ENCODE peak calls at places on chromosomes 1 and 21, in nine cellular contexts. X, W, L, A, C, V, I, H and N are unnamed samples.

GRCh38 chr1:229420765-229421164 is 13.1 kb downstream of the ACTA1 start:
- DNase-seq in W (no peak), L (no peak), I (no peak), H (no peak), C (no peak), X (peak), A (no peak), V (no peak), N (no peak)

GRCh38 chr1:47574451-47575165 is 136.8 kb downstream of the FOXD2 start:
- DNase-seq in W (no peak), V (no peak), I (no peak), X (no peak), C (no peak), L (no peak), H (no peak), A (no peak), N (no peak)

GRCh38 chr1:19453843-19454242 is 31.5 kb downstream of the CAPZB start:
- DNase-seq in C (no peak), I (no peak), A (no peak), W (no peak), H (no peak), L (no peak), V (no peak), X (peak), N (no peak)

GRCh38 chr1:205599667-205600042 is 32.2 kb downstream of the ELK4 start:
- DNase-seq in A (no peak), C (no peak), X (no peak), H (no peak), V (no peak), L (no peak), I (no peak), W (no peak), N (no peak)

GRCh38 chr1:212957546-212957945 is 7.2 kb downstream of the VASH2 start:
- DNase-seq in A (no peak), C (no peak), I (no peak), V (no peak), X (no peak), H (no peak), W (no peak), L (no peak), N (no peak)

GRCh38 chr1:220748091-220748934 is at the start of gene MTARC2:
- DNase-seq in A (peak), V (no peak), L (peak), W (peak), H (peak), C (no peak), X (no peak), I (peak), N (peak)

GRCh38 chr1:116807871-116808450 is 53.7 kb downstream of the CD2 start:
- DNase-seq in I (no peak), L (no peak), C (peak), X (no peak), H (no peak), W (no peak), V (no peak), A (no peak), N (no peak)

GRCh38 chr21:42063578-42064521 is 7.3 kb upstream of the UMODL1 start:
- DNase-seq in L (no peak), I (peak), H (peak), W (peak), V (no peak), X (peak), C (peak), A (no peak), N (no peak)

GRCh38 chr1:98001764-98002163 is 80.9 kb upstream of the DPYD start:
- DNase-seq in W (no peak), X (no peak), C (no peak), L (no peak), H (no peak), A (peak), V (no peak), I (no peak), N (no peak)

GRCh38 chr1:219085988-219086387 is 87.7 kb upstream of the LYPLAL1 start:
- DNase-seq in H (no peak), A (peak), X (no peak), W (no peak), V (no peak), I (no peak), L (peak), C (no peak), N (no peak)

GRCh38 chr1:22365331-22366295 is 86.0 kb upstream of the ZBTB40 start:
- DNase-seq in I (no peak), C (no peak), V (no peak), A (peak), H (no peak), X (no peak), W (no peak), L (no peak), N (no peak)

GRCh38 chr1:111513410-111514020 is 10.1 kb upstream of the ADORA3 start:
- DNase-seq in H (no peak), C (no peak), W (no peak), L (no peak), X (no peak), A (no peak), V (no peak), I (no peak), N (no peak)

GRCh38 chr1:111512132-111512874 is 8.9 kb upstream of the ADORA3 start:
- DNase-seq in V (no peak), I (no peak), C (no peak), A (no peak), H (peak), X (no peak), W (no peak), L (no peak), N (peak)

GRCh38 chr1:111517464-111518225 is 14.2 kb upstream of the ADORA3 start:
- DNase-seq in V (no peak), I (no peak), C (peak), L (no peak), H (no peak), A (no peak), W (no peak), X (no peak), N (no peak)

GRCh38 chr1:111515291-111516007 is 12.0 kb upstream of the ADORA3 start:
- DNase-seq in H (no peak), V (no peak), A (peak), C (no peak), I (peak), X (no peak), W (no peak), L (peak), N (peak)

GRCh38 chr1:111516008-111516535 is 12.6 kb upstream of the ADORA3 start:
- DNase-seq in L (peak), W (peak), H (no peak), C (peak), V (no peak), A (peak), X (peak), I (peak), N (peak)
- H3K4me3 ChIP-seq in L (peak), W (peak), H (peak), C (peak), V (peak), A (peak), X (peak), I (peak), N (peak)

GRCh38 chr1:9196129-9197040 is 38.2 kb upstream of the H6PD start:
- DNase-seq in H (peak), L (peak), X (peak), W (peak), A (peak), C (peak), V (peak), I (peak), N (no peak)
- H3K4me3 ChIP-seq in H (no peak), L (no peak), X (no peak), W (no peak), A (peak), C (no peak), V (no peak), I (no peak), N (no peak)

GRCh38 chr1:38064232-38064903 is 17.8 kb upstream of the POU3F1 start:
- DNase-seq in L (peak), V (no peak), H (no peak), W (peak), X (no peak), I (no peak), A (peak), C (no peak), N (no peak)
- H3K4me3 ChIP-seq in L (no peak), V (no peak), H (no peak), W (no peak), X (no peak), I (no peak), A (no peak), C (no peak), N (no peak)

DNA sequence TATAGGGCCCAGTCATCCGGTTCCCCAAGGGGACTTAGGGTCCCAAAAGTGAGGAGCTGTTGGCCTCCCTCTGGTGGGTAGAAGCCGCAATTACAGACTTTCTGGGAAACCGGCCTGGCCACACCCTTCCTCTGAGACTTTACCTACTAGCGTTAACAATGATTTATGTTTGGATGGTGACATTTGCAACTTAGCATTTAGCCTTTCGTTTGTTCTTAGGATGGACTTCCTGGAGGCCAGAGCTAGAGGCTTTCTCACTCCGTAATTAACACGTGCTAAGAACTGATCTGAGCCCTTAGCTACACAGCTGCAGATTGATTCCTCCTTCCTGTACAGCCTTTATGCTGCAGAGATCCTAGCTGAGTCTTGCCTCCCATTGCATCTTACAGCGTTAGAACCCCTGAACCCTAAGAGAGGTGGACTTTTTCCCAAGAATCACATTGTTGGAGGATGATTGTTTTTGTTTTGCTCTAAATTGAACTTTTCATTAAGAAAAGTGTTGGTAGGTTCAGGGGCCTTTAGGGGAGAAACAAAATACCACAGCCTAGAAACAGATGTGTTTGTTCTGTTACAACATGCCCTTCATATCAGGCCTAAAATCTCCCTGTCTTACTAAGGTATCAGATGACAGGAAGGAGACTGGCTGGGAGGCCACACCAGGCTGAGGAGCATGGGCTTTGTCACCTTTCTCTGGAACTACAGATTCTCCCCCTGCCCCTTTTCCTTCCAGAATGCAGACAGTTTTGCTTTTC is 2.0 kb downstream of the S100A11 start:
- DNase-seq in V (peak), L (peak), X (peak), I (peak), W (peak), C (peak), A (peak), H (peak), N (no peak)
- H3K4me3 ChIP-seq in V (peak), L (peak), X (peak), I (peak), W (peak), C (peak), A (peak), H (peak), N (peak)

GRCh38 chr1:159889821-159890252 is 10.1 kb downstream of the CFAP45 start:
- DNase-seq in C (peak), H (peak), A (peak), W (no peak), L (peak), I (no peak), V (no peak), X (peak), N (peak)
- H3K4me3 ChIP-seq in C (no peak), H (no peak), A (no peak), W (no peak), L (no peak), I (no peak), V (no peak), X (peak), N (no peak)

GRCh38 chr1:156895927-156896326 is 2.4 kb downstream of the PEAR1 start:
- DNase-seq in V (no peak), W (no peak), H (no peak), X (no peak), L (no peak), A (peak), I (no peak), C (no peak), N (no peak)
- H3K4me3 ChIP-seq in V (no peak), W (no peak), H (no peak), X (no peak), L (no peak), A (no peak), I (no peak), C (no peak), N (no peak)

DNA sequence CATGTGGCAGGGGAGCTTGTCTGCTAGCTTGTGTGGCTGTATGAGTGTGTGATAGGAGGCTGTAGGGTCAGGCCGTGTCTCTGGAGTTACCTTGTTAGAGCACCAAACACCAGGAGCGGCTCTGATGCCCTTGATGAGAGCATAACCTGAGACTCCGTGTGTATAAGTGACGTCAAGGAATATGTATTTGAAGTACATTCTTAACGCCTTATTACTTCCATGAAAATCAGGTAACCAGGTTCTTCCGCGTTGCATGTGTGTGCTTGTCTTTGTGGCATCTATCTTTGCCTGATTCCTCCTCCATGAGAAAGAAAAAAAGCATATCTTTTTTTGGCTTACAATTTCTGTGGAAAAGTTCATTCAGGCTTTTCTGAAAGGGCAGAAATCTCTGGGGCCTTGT is 4.6 kb downstream of the OLFML3 start:
- DNase-seq in L (no peak), A (no peak), W (no peak), X (no peak), H (no peak), I (no peak), C (no peak), V (no peak), N (no peak)
- H3K4me3 ChIP-seq in L (no peak), A (no peak), W (no peak), X (no peak), H (no peak), I (no peak), C (no peak), V (no peak), N (no peak)

GRCh38 chr1:201944002-201944401 is 2.3 kb downstream of the LMOD1 start:
- DNase-seq in V (no peak), X (no peak), H (no peak), I (no peak), C (no peak), A (no peak), L (no peak), W (no peak), N (no peak)

GRCh38 chr1:201946224-201946908 is at the start of gene LMOD1:
- DNase-seq in V (no peak), H (peak), X (no peak), C (no peak), I (peak), A (peak), W (peak), L (peak), N (peak)

GRCh38 chr1:201945863-201946223 is 505 bp downstream of the LMOD1 start:
- DNase-seq in C (no peak), W (no peak), X (no peak), I (no peak), V (no peak), H (no peak), A (no peak), L (no peak), N (no peak)

GRCh38 chr1:201944639-201945038 is 1.7 kb downstream of the LMOD1 start:
- DNase-seq in X (no peak), W (no peak), C (no peak), A (no peak), L (no peak), V (no peak), I (no peak), H (no peak), N (no peak)

GRCh38 chr1:201945157-201945556 is 1.2 kb downstream of the LMOD1 start:
- DNase-seq in X (no peak), C (no peak), V (no peak), A (no peak), L (no peak), H (no peak), W (peak), I (no peak), N (no peak)
- H3K4me3 ChIP-seq in X (no peak), C (no peak), V (no peak), A (no peak), L (peak), H (peak), W (no peak), I (peak), N (peak)

GRCh38 chr1:81710858-81711257 is 89.9 kb upstream of the ADGRL2 start:
- DNase-seq in X (no peak), A (no peak), I (no peak), H (no peak), L (no peak), V (no peak), W (no peak), C (no peak), N (no peak)
- H3K4me3 ChIP-seq in X (no peak), A (no peak), I (no peak), H (no peak), L (no peak), V (no peak), W (no peak), C (no peak), N (no peak)